ENCODE peak calls at places on chromosome 6, in seven cellular contexts. M is spleen, J is astrocyte of the spinal cord, S is T1000, C is WTC11, X is thoracic aorta, Z is GM12865. A is an unnamed sample.
A peak's percentile ranks its signal among the peaks of the same experiment; 100 is the strongest.

GRCh38 chr6:63434936-63435335 is 115.2 kb upstream of the LGSN start:
- DNase-seq in M (no peak), C (no peak), X (no peak), J (no peak), Z (no peak), S (no peak), A (no peak)

GRCh38 chr6:166866839-166867637 is 89.3 kb downstream of the RNASET2 start:
- DNase-seq in Z (no peak), M (no peak), S (no peak), J (no peak), C (no peak), X (no peak), A (no peak)

GRCh38 chr6:8075185-8075584 is 11.0 kb upstream of the BLOC1S5 start:
- DNase-seq in S (no peak), X (no peak), C (no peak), Z (no peak), J (no peak), M (no peak), A (no peak)

GRCh38 chr6:1396952-1397868 is 7.8 kb downstream of the FOXF2 start:
- DNase-seq in C (peak; percentile 80), Z (peak; percentile 82), X (no peak), M (peak; percentile 89), J (peak; percentile 80), S (peak; percentile 44), A (peak; percentile 57)

GRCh38 chr6:22399693-22400092 is 102.9 kb upstream of the PRL start:
- DNase-seq in J (peak; percentile 49), Z (no peak), C (no peak), M (no peak), X (no peak), S (peak; percentile 4), A (no peak)

GRCh38 chr6:30931959-30932645 is at the start of gene SFTA2:
- DNase-seq in X (no peak), Z (no peak), S (no peak), J (no peak), C (no peak), M (no peak), A (no peak)

GRCh38 chr6:49072146-49072545 is 390.9 kb downstream of the MMUT start:
- DNase-seq in J (no peak), C (no peak), Z (no peak), M (no peak), X (no peak), S (no peak), A (no peak)

GRCh38 chr6:31871068-31871659 is 7.6 kb downstream of the SLC44A4 start:
- DNase-seq in C (no peak), J (no peak), M (no peak), Z (no peak), S (no peak), X (no peak), A (no peak)

GRCh38 chr6:159023893-159024292 is 20.9 kb downstream of the TAGAP start:
- DNase-seq in J (no peak), S (no peak), X (no peak), Z (no peak), C (no peak), M (no peak), A (no peak)

GRCh38 chr6:168815229-168815628 is 374.2 kb downstream of the SMOC2 start:
- DNase-seq in J (no peak), M (no peak), S (no peak), C (peak; percentile 41), Z (no peak), X (no peak), A (no peak)

GRCh38 chr6:39892490-39893129 is 41.7 kb downstream of the MOCS1 start:
- DNase-seq in S (peak; percentile 21), Z (peak; percentile 47), C (peak; percentile 74), M (no peak), X (peak; percentile 18), J (peak; percentile 73), A (no peak)

GRCh38 chr6:157235600-157236039 is 87.7 kb downstream of the TMEM242 start:
- DNase-seq in M (peak; percentile 82), S (no peak), Z (no peak), X (no peak), J (peak; percentile 27), C (peak; percentile 80), A (no peak)

GRCh38 chr6:21846541-21847451 is 253.2 kb downstream of the SOX4 start:
- DNase-seq in X (no peak), M (no peak), S (no peak), J (no peak), C (peak; percentile 48), Z (peak; percentile 56), A (no peak)

GRCh38 chr6:39321761-39322160 is 741 bp downstream of the KCNK16 start:
- DNase-seq in M (no peak), Z (no peak), C (no peak), S (no peak), X (no peak), J (no peak), A (no peak)

GRCh38 chr6:56710967-56711366 is 68.3 kb upstream of the DST start:
- DNase-seq in Z (no peak), M (no peak), C (no peak), S (no peak), X (no peak), J (no peak), A (no peak)

GRCh38 chr6:73860303-73860702 is 164.3 kb downstream of the CD109 start:
- DNase-seq in Z (no peak), S (no peak), C (no peak), J (no peak), X (no peak), M (no peak), A (no peak)

GRCh38 chr6:143607959-143608358 is 69.8 kb upstream of the PHACTR2 start:
- DNase-seq in J (no peak), Z (no peak), X (no peak), M (no peak), C (no peak), S (no peak), A (no peak)